ENCODE peak calls at places on chromosomes 1 and 21, in six cellular contexts. One of them, this sample, is unnamed.
A peak's percentile ranks its signal among the peaks of the same experiment; 100 is the strongest.

GRCh38 chr1:63523738-63524137 is 413 bp downstream of the EFCAB7 start:
- DNase-seq in GM12878: no peak
- DNase-seq in GM12892: no peak
- DNase-seq in K562: peak; percentile 10
- DNase-seq in H1: no peak
- DNase-seq in HepG2: no peak
- DNase-seq in this sample: no peak

GRCh38 chr1:3050603-3051002 is 18.4 kb upstream of the PRDM16 start:
- DNase-seq in GM12878: no peak
- DNase-seq in GM12892: no peak
- DNase-seq in K562: no peak
- DNase-seq in H1: no peak
- DNase-seq in HepG2: no peak
- DNase-seq in this sample: no peak

GRCh38 chr1:207644852-207645631 is at the start of gene CR1L:
- DNase-seq in GM12878: no peak
- DNase-seq in GM12892: peak; percentile 49
- DNase-seq in K562: peak; percentile 95
- DNase-seq in H1: no peak
- DNase-seq in HepG2: no peak
- DNase-seq in this sample: peak; percentile 47

GRCh38 chr1:43206721-43207228 is 34.6 kb downstream of the CFAP57 start:
- DNase-seq in GM12878: no peak
- DNase-seq in GM12892: no peak
- DNase-seq in K562: no peak
- DNase-seq in H1: no peak
- DNase-seq in HepG2: peak; percentile 91
- DNase-seq in this sample: no peak

GRCh38 chr1:213286235-213286634 is 235.2 kb downstream of the RPS6KC1 start:
- DNase-seq in GM12878: no peak
- DNase-seq in GM12892: no peak
- DNase-seq in K562: no peak
- DNase-seq in H1: no peak
- DNase-seq in HepG2: no peak
- DNase-seq in this sample: no peak

GRCh38 chr1:200365897-200366426 is 43.9 kb downstream of the ZNF281 start:
- DNase-seq in GM12878: no peak
- DNase-seq in GM12892: no peak
- DNase-seq in K562: no peak
- DNase-seq in H1: no peak
- DNase-seq in HepG2: no peak
- DNase-seq in this sample: no peak

GRCh38 chr1:41681331-41682136 is 197.1 kb upstream of the EDN2 start:
- DNase-seq in GM12878: no peak
- DNase-seq in GM12892: no peak
- DNase-seq in K562: no peak
- DNase-seq in H1: no peak
- DNase-seq in HepG2: no peak
- DNase-seq in this sample: no peak

GRCh38 chr21:45917241-45917640 is 64.3 kb upstream of the COL6A1 start:
- DNase-seq in GM12878: no peak
- DNase-seq in GM12892: no peak
- DNase-seq in K562: no peak
- DNase-seq in H1: no peak
- DNase-seq in HepG2: no peak
- DNase-seq in this sample: no peak

GRCh38 chr1:3348196-3348865 is 106.1 kb upstream of the ARHGEF16 start:
- DNase-seq in GM12878: no peak
- DNase-seq in GM12892: no peak
- DNase-seq in K562: no peak
- DNase-seq in H1: no peak
- DNase-seq in HepG2: no peak
- DNase-seq in this sample: no peak

GRCh38 chr1:20086800-20087199 is 16.8 kb downstream of the PLA2G5 start:
- DNase-seq in GM12878: no peak
- DNase-seq in GM12892: no peak
- DNase-seq in K562: no peak
- DNase-seq in H1: no peak
- DNase-seq in HepG2: no peak
- DNase-seq in this sample: no peak

GRCh38 chr1:145751491-145752021 is 32.3 kb downstream of the CD160 start:
- DNase-seq in GM12878: no peak
- DNase-seq in GM12892: no peak
- DNase-seq in K562: no peak
- DNase-seq in H1: no peak
- DNase-seq in HepG2: no peak
- DNase-seq in this sample: no peak

GRCh38 chr1:66317156-66317543 is 216.8 kb upstream of the SGIP1 start:
- DNase-seq in GM12878: no peak
- DNase-seq in GM12892: no peak
- DNase-seq in K562: no peak
- DNase-seq in H1: no peak
- DNase-seq in HepG2: no peak
- DNase-seq in this sample: no peak

GRCh38 chr1:223726380-223727001 is 14.2 kb downstream of the CAPN2 start:
- DNase-seq in GM12878: peak; percentile 83
- DNase-seq in GM12892: peak; percentile 81
- DNase-seq in K562: peak; percentile 89
- DNase-seq in H1: peak; percentile 64
- DNase-seq in HepG2: no peak
- DNase-seq in this sample: peak; percentile 70

GRCh38 chr21:40272037-40272436 is 404.8 kb downstream of the PCP4 start:
- DNase-seq in GM12878: no peak
- DNase-seq in GM12892: no peak
- DNase-seq in K562: no peak
- DNase-seq in H1: no peak
- DNase-seq in HepG2: no peak
- DNase-seq in this sample: no peak

GRCh38 chr1:198880818-198881597 is 242.2 kb downstream of the PTPRC start:
- DNase-seq in GM12878: no peak
- DNase-seq in GM12892: no peak
- DNase-seq in K562: no peak
- DNase-seq in H1: no peak
- DNase-seq in HepG2: peak; percentile 13
- DNase-seq in this sample: no peak

GRCh38 chr1:1079408-1080121 is 5.5 kb upstream of the RNF223 start:
- DNase-seq in GM12878: no peak
- DNase-seq in GM12892: peak; percentile 68
- DNase-seq in K562: peak; percentile 80
- DNase-seq in H1: peak; percentile 82
- DNase-seq in HepG2: peak; percentile 79
- DNase-seq in this sample: peak; percentile 76

GRCh38 chr1:48107516-48107915 is 110.3 kb upstream of the TRABD2B start:
- DNase-seq in GM12878: no peak
- DNase-seq in GM12892: no peak
- DNase-seq in K562: no peak
- DNase-seq in H1: no peak
- DNase-seq in HepG2: no peak
- DNase-seq in this sample: no peak

GRCh38 chr1:56525463-56526155 is 53.8 kb downstream of the PLPP3 start:
- DNase-seq in GM12878: peak; percentile 79
- DNase-seq in GM12892: no peak
- DNase-seq in K562: no peak
- DNase-seq in H1: no peak
- DNase-seq in HepG2: no peak
- DNase-seq in this sample: no peak

GRCh38 chr1:160746870-160747500 is 7.9 kb downstream of the SLAMF7 start:
- DNase-seq in GM12878: no peak
- DNase-seq in GM12892: no peak
- DNase-seq in K562: no peak
- DNase-seq in H1: no peak
- DNase-seq in HepG2: no peak
- DNase-seq in this sample: no peak

GRCh38 chr1:185670187-185670627 is 64.0 kb upstream of the HMCN1 start:
- DNase-seq in GM12878: no peak
- DNase-seq in GM12892: no peak
- DNase-seq in K562: no peak
- DNase-seq in H1: peak; percentile 62
- DNase-seq in HepG2: no peak
- DNase-seq in this sample: no peak

GRCh38 chr1:157135646-157136045 is 2.5 kb downstream of the ETV3 start:
- DNase-seq in GM12878: no peak
- DNase-seq in GM12892: no peak
- DNase-seq in K562: no peak
- DNase-seq in H1: no peak
- DNase-seq in HepG2: peak; percentile 29
- DNase-seq in this sample: no peak

GRCh38 chr1:156513189-156513588 is 12.6 kb upstream of the MEF2D start:
- DNase-seq in GM12878: no peak
- DNase-seq in GM12892: no peak
- DNase-seq in K562: no peak
- DNase-seq in H1: no peak
- DNase-seq in HepG2: no peak
- DNase-seq in this sample: no peak

GRCh38 chr1:3918966-3919611 is 19.0 kb upstream of the C1orf174 start:
- DNase-seq in GM12878: no peak
- DNase-seq in GM12892: no peak
- DNase-seq in K562: no peak
- DNase-seq in H1: no peak
- DNase-seq in HepG2: no peak
- DNase-seq in this sample: no peak

GRCh38 chr1:7884757-7885156 is 31.9 kb upstream of the UTS2 start:
- DNase-seq in GM12878: no peak
- DNase-seq in GM12892: no peak
- DNase-seq in K562: no peak
- DNase-seq in H1: no peak
- DNase-seq in HepG2: no peak
- DNase-seq in this sample: no peak

DNA sequence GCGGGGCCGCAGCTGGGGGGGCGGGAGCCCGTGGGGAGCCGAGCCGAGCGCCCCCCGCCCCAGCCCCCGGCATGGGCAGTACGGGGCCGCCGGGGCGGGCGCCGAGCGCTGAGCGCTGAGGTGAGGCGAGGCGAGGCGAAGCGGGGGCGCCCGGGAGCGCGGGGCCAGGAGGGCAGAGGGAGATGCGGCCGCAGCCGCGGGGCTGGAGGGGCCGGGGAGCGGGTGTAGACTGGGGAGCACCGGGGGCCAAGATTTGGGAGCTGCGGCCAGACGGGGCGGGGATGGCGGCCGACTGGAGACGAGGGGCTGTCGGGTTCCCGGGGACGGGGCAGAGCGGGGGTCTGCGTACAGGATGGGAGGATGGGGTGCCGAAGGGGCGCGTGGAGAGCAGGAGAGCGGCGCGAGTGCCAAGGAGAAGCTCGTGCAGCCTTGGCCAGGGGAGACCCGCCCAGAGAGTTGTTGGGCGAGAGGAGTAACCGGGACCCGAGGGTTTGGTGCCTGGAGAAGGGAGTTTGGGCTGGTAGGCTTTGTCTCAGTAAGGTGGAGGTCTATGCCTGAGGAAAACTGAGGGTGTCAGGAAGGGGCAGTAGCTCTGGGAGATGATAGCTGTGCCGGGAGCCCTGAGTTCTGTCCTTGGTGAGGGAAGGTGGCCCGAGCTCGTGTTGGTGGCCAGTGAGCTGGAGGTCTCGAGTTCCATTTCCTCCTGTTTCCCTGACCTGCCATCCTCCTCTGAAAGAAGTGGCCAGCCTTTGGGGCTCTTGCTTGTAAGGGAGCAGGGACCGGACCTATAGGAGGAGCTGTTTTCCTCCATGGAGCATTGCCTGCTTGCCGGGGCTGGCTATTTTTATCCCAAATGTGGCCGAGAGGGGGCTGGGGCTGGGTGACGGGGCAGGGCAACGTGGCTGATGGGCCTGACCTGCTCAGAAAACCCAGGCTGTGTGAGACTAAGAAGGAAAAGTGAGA is 539 bp downstream of the ATP8B2 start:
- DNase-seq in GM12878: no peak
- DNase-seq in GM12892: no peak
- DNase-seq in K562: peak; percentile 86
- DNase-seq in H1: peak; percentile 89
- DNase-seq in HepG2: peak; percentile 82
- DNase-seq in this sample: no peak
- TF ChIP-seq TAF1 in GM12878: no peak
- TF ChIP-seq TAF1 in GM12892: no peak
- TF ChIP-seq TAF1 in K562: peak; percentile 52
- TF ChIP-seq TAF1 in H1: peak; percentile 66
- TF ChIP-seq TAF1 in HepG2: peak; percentile 42
- TF ChIP-seq TAF1 in this sample: no peak

GRCh38 chr1:29772584-29772983 is 536.3 kb downstream of the PTPRU start:
- DNase-seq in GM12878: no peak
- DNase-seq in GM12892: no peak
- DNase-seq in K562: no peak
- DNase-seq in H1: no peak
- DNase-seq in HepG2: no peak
- DNase-seq in this sample: no peak
- TF ChIP-seq POLR2A in GM12878: no peak
- TF ChIP-seq POLR2A in GM12892: no peak
- TF ChIP-seq POLR2A in K562: no peak
- TF ChIP-seq POLR2A in H1: no peak
- TF ChIP-seq POLR2A in HepG2: no peak
- TF ChIP-seq POLR2A in this sample: no peak

GRCh38 chr1:202811296-202812175 is 782 bp downstream of the PCAT6 start:
- DNase-seq in GM12878: no peak
- DNase-seq in GM12892: peak; percentile 38
- DNase-seq in K562: peak; percentile 51
- DNase-seq in H1: peak; percentile 76
- DNase-seq in HepG2: peak; percentile 29
- DNase-seq in this sample: no peak
- TF ChIP-seq TAF1 in GM12878: no peak
- TF ChIP-seq TAF1 in GM12892: no peak
- TF ChIP-seq TAF1 in K562: no peak
- TF ChIP-seq TAF1 in H1: no peak
- TF ChIP-seq TAF1 in HepG2: no peak
- TF ChIP-seq TAF1 in this sample: no peak

GRCh38 chr1:155124503-155125463 is 2.9 kb upstream of the EFNA1 start:
- DNase-seq in GM12878: no peak
- DNase-seq in GM12892: no peak
- DNase-seq in K562: no peak
- DNase-seq in H1: peak; percentile 48
- DNase-seq in HepG2: no peak
- DNase-seq in this sample: no peak

GRCh38 chr1:155121249-155121648 is 6.4 kb upstream of the EFNA1 start:
- DNase-seq in GM12878: no peak
- DNase-seq in GM12892: no peak
- DNase-seq in K562: no peak
- DNase-seq in H1: no peak
- DNase-seq in HepG2: no peak
- DNase-seq in this sample: no peak

GRCh38 chr1:155120253-155120652 is 7.4 kb upstream of the EFNA1 start:
- DNase-seq in GM12878: no peak
- DNase-seq in GM12892: no peak
- DNase-seq in K562: no peak
- DNase-seq in H1: no peak
- DNase-seq in HepG2: no peak
- DNase-seq in this sample: no peak

GRCh38 chr1:155123801-155124200 is 3.9 kb upstream of the EFNA1 start:
- DNase-seq in GM12878: no peak
- DNase-seq in GM12892: no peak
- DNase-seq in K562: no peak
- DNase-seq in H1: no peak
- DNase-seq in HepG2: no peak
- DNase-seq in this sample: no peak

DNA sequence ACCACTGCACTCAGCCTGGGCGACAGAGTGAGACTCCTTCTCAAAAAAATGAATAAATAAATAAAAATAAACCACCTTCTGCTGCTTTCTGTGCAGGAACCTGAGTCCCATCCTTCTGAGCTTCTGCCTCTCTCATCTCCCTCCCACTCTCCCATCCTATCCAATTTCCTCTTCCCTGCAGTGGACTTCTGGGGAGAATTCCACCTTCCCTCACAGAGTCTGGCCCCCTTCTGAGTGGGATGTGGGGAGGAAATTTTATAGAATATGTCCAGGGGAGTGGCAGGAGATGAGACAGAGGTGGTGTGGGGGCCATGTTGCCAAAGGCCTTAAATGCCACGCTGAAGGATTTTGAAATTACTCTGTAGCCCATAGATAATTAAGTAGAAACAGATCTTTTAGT is 5.4 kb upstream of the EFNA1 start:
- DNase-seq in GM12878: no peak
- DNase-seq in GM12892: no peak
- DNase-seq in K562: no peak
- DNase-seq in H1: no peak
- DNase-seq in HepG2: no peak
- DNase-seq in this sample: no peak
- TF ChIP-seq POLR2A in GM12878: no peak
- TF ChIP-seq POLR2A in GM12892: no peak
- TF ChIP-seq POLR2A in K562: no peak
- TF ChIP-seq POLR2A in H1: no peak
- TF ChIP-seq POLR2A in HepG2: no peak
- TF ChIP-seq POLR2A in this sample: no peak